ENCODE peak calls at places on chromosomes 4 and X, in five cellular contexts. P is HCT116, C is breast epithelium, N is suprapubic skin, S is sigmoid colon. U is an unnamed sample.
A peak's percentile ranks its signal among the peaks of the same experiment; 100 is the strongest.

GRCh38 chr4:54661686-54662085 is 3.9 kb downstream of the KIT start:
- DNase-seq in P (no peak), C (no peak), N (no peak), S (no peak), U (no peak)

GRCh38 chr4:83328486-83328885 is 6.2 kb downstream of the HPSE start:
- DNase-seq in P (no peak), C (no peak), N (no peak), S (no peak), U (no peak)

GRCh38 chr4:122635205-122635604 is 14.3 kb upstream of the IL21 start:
- DNase-seq in P (no peak), C (no peak), N (no peak), S (no peak), U (no peak)

GRCh38 chr4:31341601-31342375 is 621.6 kb downstream of the PCDH7 start:
- DNase-seq in P (no peak), C (no peak), N (no peak), S (no peak), U (no peak)

GRCh38 chrX:44012484-44013096 is 39.4 kb upstream of the NDP start:
- DNase-seq in P (peak; percentile 68), C (peak; percentile 23), N (no peak), S (peak; percentile 63), U (no peak)

GRCh38 chrX:40922307-40922706 is 162.9 kb upstream of the USP9X start:
- DNase-seq in P (peak; percentile 56), C (no peak), N (no peak), S (no peak), U (no peak)

GRCh38 chr4:168884251-168885124 is 125.6 kb downstream of the CBR4 start:
- DNase-seq in P (no peak), C (no peak), N (no peak), S (no peak), U (no peak)

GRCh38 chr4:7766661-7767345 is 172.9 kb downstream of the AFAP1 start:
- DNase-seq in P (no peak), C (no peak), N (no peak), S (peak; percentile 90), U (no peak)

GRCh38 chrX:45540181-45540580 is 339.5 kb upstream of the DIPK2B start:
- DNase-seq in P (no peak), C (no peak), N (no peak), S (no peak), U (no peak)

GRCh38 chr4:73520821-73521220 is 39.3 kb downstream of the AFM start:
- DNase-seq in P (no peak), C (no peak), N (no peak), S (no peak), U (no peak)

GRCh38 chr4:42132099-42132498 is 20.4 kb downstream of the BEND4 start:
- DNase-seq in P (no peak), C (no peak), N (no peak), S (no peak), U (no peak)

GRCh38 chr4:147110968-147111367 is 165.3 kb upstream of the TTC29 start:
- DNase-seq in P (no peak), C (no peak), N (no peak), S (no peak), U (no peak)

GRCh38 chrX:22952011-22952410 is 47.7 kb upstream of the DDX53 start:
- DNase-seq in P (no peak), C (no peak), N (no peak), S (no peak), U (no peak)

GRCh38 chrX:72492499-72492898 is 80.1 kb downstream of the HDAC8 start:
- DNase-seq in P (no peak), C (no peak), N (no peak), S (no peak), U (no peak)

GRCh38 chrX:151870603-151871002 is 42.1 kb upstream of the MAGEA4 start:
- DNase-seq in P (peak; percentile 13), C (no peak), N (no peak), S (no peak), U (no peak)

GRCh38 chr4:95701500-95701899 is 138.4 kb upstream of the PDHA2 start:
- DNase-seq in P (no peak), C (peak; percentile 18), N (no peak), S (no peak), U (no peak)

GRCh38 chr4:41213563-41214157 is 682 bp downstream of the APBB2 start:
- DNase-seq in P (no peak), C (no peak), N (no peak), S (peak; percentile 73), U (no peak)

GRCh38 chr4:183074288-183074990 is 24.6 kb upstream of the WWC2 start:
- DNase-seq in P (no peak), C (no peak), N (no peak), S (no peak), U (no peak)

GRCh38 chrX:107451754-107452153 is 2.3 kb downstream of the FRMPD3 start:
- DNase-seq in P (no peak), C (no peak), N (no peak), S (no peak), U (no peak)

GRCh38 chr4:152807294-152807829 is 27.6 kb downstream of the ARFIP1 start:
- DNase-seq in P (no peak), C (no peak), N (no peak), S (no peak), U (no peak)

GRCh38 chr4:148514581-148514980 is 72.4 kb upstream of the NR3C2 start:
- DNase-seq in P (no peak), C (no peak), N (no peak), S (no peak), U (no peak)

GRCh38 chr4:158930573-158930972 is 161.7 kb downstream of the FNIP2 start:
- DNase-seq in P (no peak), C (no peak), N (no peak), S (no peak), U (no peak)

GRCh38 chr4:168360271-168360670 is 41.7 kb upstream of the DDX60 start:
- DNase-seq in P (no peak), C (no peak), N (no peak), S (no peak), U (no peak)

GRCh38 chr4:108203377-108203776 is 34.6 kb upstream of the LEF1 start:
- DNase-seq in P (no peak), C (no peak), N (no peak), S (no peak), U (no peak)

GRCh38 chrX:29941292-29941691 is 274.1 kb upstream of the MAGEB2 start:
- DNase-seq in P (no peak), C (no peak), N (no peak), S (no peak), U (no peak)

GRCh38 chr4:1347410-1347864 is 429 bp downstream of the UVSSA start:
- DNase-seq in P (no peak), C (peak; percentile 72), N (peak; percentile 88), S (peak; percentile 91), U (no peak)

GRCh38 chr4:148426643-148427042 is 15.6 kb downstream of the NR3C2 start:
- DNase-seq in P (no peak), C (no peak), N (no peak), S (no peak), U (no peak)

GRCh38 chr4:93865650-93866049 is 37.1 kb downstream of the ATOH1 start:
- DNase-seq in P (no peak), C (no peak), N (no peak), S (no peak), U (no peak)
- TF ChIP-seq CTCF in P (peak; percentile 49), C (no peak), N (no peak), S (no peak), U (no peak)

GRCh38 chr4:140047781-140048180 is 106.2 kb downstream of the MAML3 start:
- DNase-seq in P (no peak), C (no peak), N (no peak), S (no peak), U (no peak)

GRCh38 chr4:140047017-140047640 is 106.9 kb downstream of the MAML3 start:
- DNase-seq in P (no peak), C (peak; percentile 47), N (no peak), S (no peak), U (no peak)

GRCh38 chr4:140049924-140050681 is 103.9 kb downstream of the MAML3 start:
- DNase-seq in P (no peak), C (no peak), N (no peak), S (no peak), U (no peak)

GRCh38 chr4:140048419-140049022 is 105.5 kb downstream of the MAML3 start:
- DNase-seq in P (no peak), C (no peak), N (no peak), S (no peak), U (no peak)

DNA sequence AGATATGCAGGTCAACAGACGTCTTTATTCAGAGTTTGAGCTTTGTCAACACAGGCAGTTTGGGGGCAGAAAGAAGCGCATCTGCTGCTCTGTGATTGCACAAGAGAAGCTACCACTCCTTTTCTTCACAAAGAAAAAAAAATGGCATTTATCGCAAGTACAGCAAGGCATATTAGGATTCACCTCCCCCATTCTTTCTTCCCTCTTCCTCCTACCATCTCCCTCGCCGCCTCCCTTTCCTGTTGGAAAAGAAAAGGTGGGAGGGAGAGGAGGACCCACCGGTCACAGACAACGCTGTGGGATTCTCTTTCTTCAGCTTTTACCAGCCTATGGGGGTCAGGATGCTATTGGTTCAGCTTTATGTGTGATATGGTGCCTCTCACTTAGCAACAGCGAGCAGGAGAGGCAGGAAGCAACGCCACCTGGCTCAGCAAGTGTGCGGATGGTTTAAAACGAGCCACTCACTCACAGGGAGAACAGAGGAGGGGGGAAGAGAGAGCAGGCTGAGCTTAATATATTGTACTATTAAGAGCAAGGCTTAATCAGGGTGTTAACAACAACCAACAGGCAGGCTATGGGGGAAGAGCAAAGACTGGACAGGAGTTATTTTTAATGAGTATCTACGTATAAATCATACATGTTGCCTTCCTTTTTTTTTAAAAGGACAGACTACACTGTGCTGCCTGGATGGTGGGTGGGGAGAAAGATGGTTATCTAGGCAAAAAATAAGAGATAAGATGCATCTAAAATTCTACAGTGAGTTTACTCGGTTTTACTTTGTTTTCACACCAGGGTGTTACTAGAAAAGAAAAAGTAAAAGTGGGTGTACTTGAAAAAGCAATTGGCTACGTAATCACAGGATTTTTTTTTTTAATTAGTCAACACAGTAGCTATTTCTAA is 104.7 kb downstream of the MAML3 start:
- DNase-seq in P (no peak), C (peak; percentile 61), N (no peak), S (peak; percentile 72), U (no peak)
- TF ChIP-seq POLR2AphosphoS5 in P (no peak), C (peak; percentile 63), N (no peak), S (peak; percentile 14), U (no peak)

GRCh38 chr4:184450743-184451142 is 23.6 kb downstream of the IRF2 start:
- DNase-seq in P (no peak), C (no peak), N (no peak), S (no peak), U (no peak)
- H3K4me1 ChIP-seq in P (peaks cover 2% of the 10 kb centered on the region), C (peaks cover 28% of the 10 kb centered on the region), N (peaks cover 72% of the 10 kb centered on the region), S (no peaks in the 10 kb centered on the region), U (peaks cover 57% of the 10 kb centered on the region)

DNA sequence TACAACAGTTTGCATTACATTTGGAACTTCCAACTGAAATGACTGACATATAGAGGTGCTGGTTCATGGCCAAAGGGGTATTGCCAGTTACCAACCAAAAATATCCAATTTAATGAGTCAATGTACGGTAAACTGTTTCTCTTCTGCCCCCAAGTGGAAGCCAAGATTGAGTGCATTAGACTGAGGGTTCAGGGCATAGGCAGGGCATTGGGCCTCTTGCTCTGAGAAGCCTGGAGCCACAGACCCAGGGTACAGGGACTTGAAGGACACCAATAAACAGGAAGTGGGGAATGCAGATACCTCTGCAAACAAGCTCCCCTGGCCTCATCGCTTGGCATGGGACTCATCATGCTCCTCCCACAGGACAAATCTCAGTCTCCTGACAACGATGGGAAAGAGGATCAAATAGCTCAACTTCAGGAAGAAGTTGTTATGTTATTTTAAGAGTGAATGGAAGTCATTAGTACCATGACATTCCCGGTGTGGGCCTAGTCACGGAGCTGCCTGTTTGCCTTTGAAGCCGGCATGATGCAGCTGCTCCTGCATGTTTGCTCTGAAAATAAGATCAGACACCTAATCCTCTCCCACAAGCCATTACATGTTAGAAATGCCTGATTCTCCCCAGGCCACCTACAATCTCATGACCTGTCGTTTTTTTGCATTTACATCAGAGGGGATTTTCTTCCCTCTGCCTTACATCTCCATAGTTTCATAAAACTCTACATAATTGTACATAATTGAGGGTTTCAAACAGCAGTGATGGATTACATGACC is 224.2 kb downstream of the RCHY1 start:
- DNase-seq in P (peak; percentile 47), C (no peak), N (no peak), S (no peak), U (no peak)
- TF ChIP-seq CTCF in P (peak; percentile 52), C (no peak), N (no peak), S (no peak), U (no peak)

U was measured in vagina.